ENCODE peak calls at places on chromosomes 12 and 14, in seven cellular contexts. G is GM04504, C is GM23248, D is NCI-H1105, S is hippocampal formation, X is choroid plexus epithelial cell, T is spleen. N is an unnamed sample.

GRCh38 chr12:25497021-25497420 is 56.1 kb downstream of the LMNTD1 start:
- DNase-seq in S (no peak), T (no peak), X (peak), C (peak), D (no peak), G (no peak), N (no peak)

GRCh38 chr12:103524238-103524875 is 28.6 kb upstream of the C12orf42 start:
- DNase-seq in X (no peak), G (no peak), T (no peak), C (no peak), D (peak), S (no peak), N (no peak)

GRCh38 chr14:21868442-21869046 is 194.9 kb upstream of the OR4E1 start:
- DNase-seq in S (peak), D (peak), T (no peak), C (peak), X (peak), G (no peak), N (no peak)

GRCh38 chr12:67496616-67497015 is 151.9 kb upstream of the DYRK2 start:
- DNase-seq in X (no peak), S (no peak), D (no peak), T (no peak), G (no peak), C (no peak), N (no peak)

GRCh38 chr12:16939871-16940306 is 333.9 kb upstream of the LMO3 start:
- DNase-seq in X (peak), S (no peak), C (peak), T (no peak), G (no peak), D (peak), N (peak)

GRCh38 chr12:44817687-44818086 is 58.4 kb downstream of the NELL2 start:
- DNase-seq in X (no peak), G (no peak), S (no peak), C (no peak), D (no peak), T (no peak), N (no peak)

GRCh38 chr12:91877022-91877421 is 268.6 kb downstream of the BTG1 start:
- DNase-seq in D (no peak), T (peak), G (no peak), X (peak), C (peak), S (peak), N (peak)

GRCh38 chr12:11813422-11813813 is 163.9 kb downstream of the ETV6 start:
- DNase-seq in S (no peak), C (no peak), T (no peak), D (no peak), X (peak), G (no peak), N (no peak)

GRCh38 chr12:29275834-29276233 is 105.1 kb downstream of the ERGIC2 start:
- DNase-seq in T (no peak), D (no peak), X (no peak), G (no peak), C (no peak), S (no peak), N (no peak)

GRCh38 chr12:130537655-130538054 is 178.4 kb downstream of the RIMBP2 start:
- DNase-seq in G (no peak), X (no peak), S (no peak), C (no peak), D (no peak), T (no peak), N (no peak)

GRCh38 chr14:104356738-104357688 is 218.6 kb downstream of the KIF26A start:
- DNase-seq in T (peak), D (no peak), G (no peak), S (no peak), C (no peak), X (no peak), N (peak)

GRCh38 chr14:55052259-55052930 is 948 bp downstream of the MAPK1IP1L start:
- DNase-seq in S (no peak), C (peak), G (no peak), D (no peak), T (no peak), X (peak), N (no peak)

GRCh38 chr12:49969027-49969426 is 3.7 kb upstream of the AQP6 start:
- DNase-seq in G (no peak), S (peak), X (no peak), C (no peak), T (no peak), D (no peak), N (peak)

GRCh38 chr12:67648306-67649164 is at the start of gene DYRK2:
- DNase-seq in C (peak), S (peak), X (peak), D (peak), G (no peak), T (peak), N (peak)

GRCh38 chr12:121711925-121712461 is 559 bp upstream of the TMEM120B start:
- DNase-seq in G (no peak), D (peak), C (peak), T (peak), S (no peak), X (no peak), N (no peak)

GRCh38 chr14:31492759-31493498 is 5.1 kb upstream of the GPR33 start:
- DNase-seq in T (no peak), S (no peak), D (no peak), C (no peak), G (no peak), X (no peak), N (no peak)

GRCh38 chr12:116141110-116141832 is 136.2 kb downstream of the MED13L start:
- DNase-seq in G (no peak), S (no peak), X (peak), D (no peak), T (no peak), C (peak), N (no peak)

GRCh38 chr12:106760184-106760531 is 14.3 kb upstream of the RIC8B start:
- DNase-seq in X (peak), S (no peak), C (no peak), T (no peak), D (no peak), G (no peak), N (no peak)

GRCh38 chr12:45975506-45975905 is 14.9 kb downstream of the SCAF11 start:
- DNase-seq in G (no peak), X (no peak), S (no peak), C (no peak), D (no peak), T (no peak), N (no peak)

GRCh38 chr12:70757830-70758493 is 120.7 kb upstream of the PTPRB start:
- DNase-seq in T (no peak), S (no peak), X (no peak), D (no peak), G (no peak), C (no peak), N (no peak)